ENCODE peak calls at places on chromosomes 11 and 22, in seven cellular contexts. D, I, V, B, M, P and L are unnamed samples. For H3K4me1, the result is how much of the 10 kb centered on the place peaks cover.

GRCh38 chr11:73570415-73571114 is 27.3 kb downstream of the FAM168A start:
- DNase-seq in D (peak), I (no peak), V (peak), B (no peak), M (no peak), P (no peak), L (peak)

GRCh38 chr11:75481602-75482309 is 44.0 kb downstream of the GDPD5 start:
- DNase-seq in D (no peak), I (no peak), V (no peak), B (no peak), M (no peak), P (no peak), L (no peak)

GRCh38 chr11:122161191-122161590 is 45.2 kb upstream of the BLID start:
- DNase-seq in D (no peak), I (no peak), V (no peak), B (no peak), M (no peak), P (no peak), L (no peak)

GRCh38 chr11:120108154-120108784 is 29.6 kb downstream of the TRIM29 start:
- DNase-seq in D (peak), I (peak), V (peak), B (peak), M (peak), P (peak), L (peak)

GRCh38 chr11:36500315-36500721 is 9.8 kb downstream of the TRAF6 start:
- DNase-seq in D (peak), I (no peak), V (peak), B (no peak), M (no peak), P (no peak), L (peak)

GRCh38 chr11:235180-235997 is 753 bp downstream of the SIRT3 start:
- DNase-seq in D (peak), I (no peak), V (no peak), B (no peak), M (no peak), P (no peak), L (no peak)

GRCh38 chr11:61960532-61960931 is 6.9 kb downstream of the FTH1 start:
- DNase-seq in D (no peak), I (no peak), V (no peak), B (no peak), M (no peak), P (no peak), L (no peak)

GRCh38 chr11:62024975-62025374 is 57.5 kb upstream of the FTH1 start:
- DNase-seq in D (no peak), I (peak), V (no peak), B (no peak), M (no peak), P (no peak), L (no peak)

GRCh38 chr11:111978028-111978771 is 41.1 kb downstream of the DIXDC1 start:
- DNase-seq in D (peak), I (no peak), V (no peak), B (peak), M (peak), P (peak), L (peak)

GRCh38 chr11:105265859-105266258 is 126.3 kb upstream of the CARD18 start:
- DNase-seq in D (peak), I (no peak), V (no peak), B (no peak), M (no peak), P (no peak), L (peak)

GRCh38 chr11:9092846-9093778 is 1.7 kb upstream of the SCUBE2 start:
- DNase-seq in D (no peak), I (no peak), V (no peak), B (no peak), M (no peak), P (no peak), L (peak)

GRCh38 chr22:27397948-27398330 is 403.6 kb downstream of the MN1 start:
- DNase-seq in D (peak), I (no peak), V (no peak), B (no peak), M (peak), P (no peak), L (peak)

GRCh38 chr11:93857413-93858185 is 7.2 kb upstream of the VSTM5 start:
- DNase-seq in D (no peak), I (no peak), V (no peak), B (no peak), M (no peak), P (no peak), L (peak)

GRCh38 chr22:47423861-47424820 is 661.7 kb downstream of the TBC1D22A start:
- DNase-seq in D (no peak), I (no peak), V (no peak), B (no peak), M (no peak), P (no peak), L (no peak)

GRCh38 chr11:47886096-47886495 is 37.9 kb upstream of the NUP160 start:
- DNase-seq in D (peak), I (no peak), V (peak), B (no peak), M (no peak), P (no peak), L (peak)

GRCh38 chr11:112173152-112173551 is 2.2 kb upstream of the BCO2 start:
- DNase-seq in D (no peak), I (no peak), V (no peak), B (no peak), M (no peak), P (no peak), L (peak)

GRCh38 chr11:31820438-31820818 is 9.3 kb upstream of the PAX6 start:
- DNase-seq in D (no peak), I (no peak), V (no peak), B (peak), M (no peak), P (peak), L (no peak)

GRCh38 chr11:63243533-63243932 is at the start of gene SLC22A25:
- DNase-seq in D (no peak), I (no peak), V (no peak), B (no peak), M (no peak), P (no peak), L (peak)

GRCh38 chr22:19038728-19039447 is 83.3 kb downstream of the DGCR2 start:
- DNase-seq in D (no peak), I (no peak), V (no peak), B (peak), M (no peak), P (peak), L (no peak)

GRCh38 chr11:27403195-27403594 is 40.2 kb upstream of the CCDC34 start:
- DNase-seq in D (no peak), I (no peak), V (no peak), B (no peak), M (no peak), P (no peak), L (no peak)
- H3K27ac ChIP-seq in D (no peak), I (no peak), V (peak), B (no peak), M (no peak), P (no peak), L (no peak)

GRCh38 chr22:32469799-32470212 is 4.8 kb upstream of the FBXO7 start:
- DNase-seq in D (peak), I (no peak), V (no peak), B (no peak), M (peak), P (no peak), L (peak)
- H2AFZ ChIP-seq in D (peak), I (no peak), V (no peak), B (no peak), M (no peak), P (no peak), L (peak)

DNA sequence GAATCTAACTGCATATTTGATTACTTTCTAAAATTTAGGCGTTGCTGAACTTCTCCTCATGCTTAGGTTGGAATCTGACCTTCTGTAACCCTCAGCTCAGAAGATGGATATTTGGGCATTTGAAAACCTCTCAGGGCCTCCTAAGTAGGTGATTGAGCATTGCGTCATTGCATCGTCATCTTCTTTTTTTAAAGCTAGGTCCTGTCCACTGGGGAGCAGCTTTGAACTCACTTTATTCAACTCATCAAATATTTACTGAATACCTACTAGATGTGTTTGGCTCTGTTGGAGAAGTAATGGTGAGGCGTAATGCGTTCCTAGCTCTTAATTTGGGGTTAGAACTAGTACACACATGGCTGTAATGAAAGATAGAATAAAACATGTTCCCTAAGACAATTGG is 56.8 kb downstream of the ZBTB16 start:
- DNase-seq in D (no peak), I (no peak), V (no peak), B (no peak), M (no peak), P (no peak), L (no peak)
- H3K4me1 ChIP-seq in D (under half), I (under half), V (under half), B (under half), M (under half), P (under half), L (under half)

GRCh38 chr22:28605362-28605761 is 74.3 kb downstream of the TTC28 start:
- DNase-seq in D (no peak), I (no peak), V (no peak), B (no peak), M (no peak), P (no peak), L (no peak)
- H3K27ac ChIP-seq in D (no peak), I (no peak), V (no peak), B (no peak), M (no peak), P (no peak), L (no peak)

DNA sequence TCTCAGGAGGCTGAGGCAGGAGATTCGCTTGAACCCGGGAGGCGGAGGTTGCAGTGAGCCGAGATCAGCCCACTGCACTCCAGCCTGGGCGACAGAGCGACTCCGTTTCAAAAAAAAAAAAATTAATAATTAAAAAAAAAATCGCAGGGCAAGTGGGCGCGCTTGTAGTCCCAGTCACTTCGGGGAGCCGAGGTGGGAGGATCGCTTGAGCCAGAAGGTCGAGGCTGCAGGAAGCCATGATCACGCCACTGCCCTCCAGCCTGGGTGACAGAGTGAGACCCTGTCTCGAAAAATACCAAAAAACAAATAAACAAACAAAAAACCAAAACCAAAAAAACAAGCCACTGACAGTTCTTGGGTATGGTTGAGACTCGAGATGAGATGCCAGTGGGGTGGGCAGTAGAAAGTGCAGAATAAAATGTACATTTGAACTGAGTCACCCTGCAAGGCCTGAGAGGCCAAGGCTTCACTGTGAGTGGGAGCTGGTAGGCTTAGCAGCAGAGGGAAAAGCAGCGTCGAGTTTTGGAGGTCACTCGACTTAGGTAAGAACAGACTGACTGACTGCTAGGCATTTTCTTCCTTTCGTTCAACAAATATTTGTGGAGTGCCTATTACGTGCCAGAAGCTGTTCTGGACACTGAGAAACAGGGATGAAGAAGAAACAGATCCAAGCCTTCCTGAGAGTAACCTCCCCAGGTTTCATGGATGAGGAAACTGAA is 623 bp upstream of the LDHA start:
- DNase-seq in D (no peak), I (no peak), V (no peak), B (no peak), M (no peak), P (no peak), L (no peak)
- H2AFZ ChIP-seq in D (peak), I (peak), V (peak), B (peak), M (peak), P (peak), L (peak)

DNA sequence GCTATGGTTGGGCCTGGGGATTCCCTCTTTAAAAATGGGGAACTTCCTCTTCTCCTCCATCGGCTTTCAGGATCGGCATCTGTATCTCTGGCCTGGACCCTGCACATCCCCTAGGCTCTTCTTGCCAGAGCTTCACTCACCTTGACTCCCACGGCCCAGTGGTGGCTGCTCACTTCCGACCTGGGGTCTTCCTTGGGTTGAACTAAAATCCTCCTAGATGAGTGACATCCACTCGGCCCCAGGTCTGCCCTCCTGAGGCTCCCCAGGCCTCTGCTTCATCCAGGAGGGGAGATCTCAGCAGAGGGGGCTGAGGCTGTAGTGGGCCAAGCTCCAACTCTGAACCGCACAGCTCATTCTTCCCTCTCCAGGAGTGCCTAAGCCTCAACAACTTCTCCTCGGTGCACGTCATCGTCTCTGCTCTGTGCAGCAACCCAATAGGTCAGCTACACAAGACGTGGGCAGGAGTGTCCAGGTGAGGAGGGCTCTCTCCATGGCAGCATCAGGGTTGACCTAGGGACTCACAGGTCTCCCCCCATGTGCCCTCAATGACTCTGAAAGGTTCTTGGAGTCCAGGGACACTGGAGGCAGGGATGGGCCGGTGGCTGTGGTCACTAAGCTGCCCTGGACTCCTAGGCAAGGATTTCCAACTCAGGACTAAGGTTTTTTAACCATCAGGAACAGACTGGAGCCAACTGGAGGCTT is 3.3 kb downstream of the RGL4 start:
- DNase-seq in D (no peak), I (no peak), V (no peak), B (no peak), M (no peak), P (no peak), L (no peak)
- H3K4me1 ChIP-seq in D (under half), I (under half), V (under half), B (under half), M (under half), P (under half), L (under half)

DNA sequence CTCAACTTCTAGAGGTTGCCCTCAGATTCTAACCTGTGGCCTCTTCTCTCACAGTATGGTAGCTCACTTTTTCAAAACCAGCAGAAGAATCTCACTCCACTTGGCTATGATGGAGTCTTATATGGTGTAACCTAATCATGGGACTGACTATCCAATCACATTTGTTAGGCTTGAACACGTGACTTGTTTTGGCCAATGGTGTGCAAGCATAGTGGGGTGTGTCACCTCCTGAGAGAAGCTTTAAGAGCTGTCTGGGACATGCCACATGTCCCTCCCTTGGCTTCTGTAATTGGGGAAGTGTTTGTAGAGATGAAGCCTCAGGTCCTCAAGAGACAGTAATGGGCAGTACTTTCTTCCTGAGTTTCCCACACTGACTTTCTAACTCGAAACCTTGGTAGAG is 12.8 kb upstream of the SMIM38 start:
- DNase-seq in D (no peak), I (no peak), V (no peak), B (no peak), M (no peak), P (no peak), L (no peak)
- H3K27ac ChIP-seq in D (no peak), I (no peak), V (no peak), B (no peak), M (no peak), P (no peak), L (no peak)

GRCh38 chr11:97201743-97202612 is 812.2 kb downstream of the JRKL start:
- DNase-seq in D (no peak), I (no peak), V (no peak), B (no peak), M (no peak), P (peak), L (no peak)
- H2AFZ ChIP-seq in D (no peak), I (no peak), V (no peak), B (peak), M (no peak), P (no peak), L (no peak)

GRCh38 chr22:46078241-46079092 is 71.9 kb upstream of the PPARA start:
- DNase-seq in D (no peak), I (no peak), V (no peak), B (peak), M (no peak), P (no peak), L (peak)
- H3K4me1 ChIP-seq in D (half or more), I (under half), V (under half), B (half or more), M (under half), P (under half), L (under half)